ENCODE peak calls at places on chromosomes 5 and 9, in seven cellular contexts. D, B, J, G, N, H and U are unnamed samples.
A peak's percentile ranks its signal among the peaks of the same experiment; 100 is the strongest.

GRCh38 chr5:56822961-56823360 is 7.6 kb downstream of the MAP3K1 start:
- DNase-seq in H (no peak), B (no peak), G (no peak), J (no peak), D (no peak), N (no peak), U (no peak)

GRCh38 chr5:167639213-167639612 is 652.2 kb upstream of the WWC1 start:
- DNase-seq in N (peak; percentile 18), D (no peak), B (no peak), J (no peak), H (peak; percentile 33), G (no peak), U (no peak)

GRCh38 chr5:143977891-143978448 is 166.0 kb downstream of the HMHB1 start:
- DNase-seq in D (no peak), B (no peak), J (no peak), G (no peak), N (no peak), H (peak; percentile 94), U (no peak)

GRCh38 chr9:135809166-135809565 is 98.2 kb downstream of the CAMSAP1 start:
- DNase-seq in B (no peak), D (no peak), H (no peak), J (no peak), G (no peak), N (no peak), U (no peak)

GRCh38 chr5:157266286-157267007 is 524 bp downstream of the CYFIP2 start:
- DNase-seq in J (peak; percentile 75), N (peak; percentile 49), D (peak; percentile 81), B (peak; percentile 39), H (peak; percentile 65), G (peak; percentile 70), U (peak; percentile 79)

GRCh38 chr9:3894764-3895163 is 369.0 kb upstream of the RFX3 start:
- DNase-seq in D (no peak), H (no peak), B (no peak), G (no peak), J (no peak), N (no peak), U (no peak)

GRCh38 chr5:163460562-163461176 is at the start of gene HMMR:
- DNase-seq in H (peak; percentile 23), J (no peak), D (peak; percentile 67), N (peak; percentile 60), G (no peak), B (no peak), U (peak; percentile 44)

GRCh38 chr5:74251106-74252032 is 389.2 kb downstream of the ENC1 start:
- DNase-seq in G (peak; percentile 57), B (peak; percentile 90), H (peak; percentile 91), D (no peak), J (no peak), N (no peak), U (no peak)

GRCh38 chr5:177382423-177383029 is 1.7 kb upstream of the SLC34A1 start:
- DNase-seq in H (peak; percentile 33), G (peak; percentile 65), B (no peak), D (peak; percentile 76), N (peak; percentile 39), J (no peak), U (no peak)

GRCh38 chr9:106947097-106947496 is 84.1 kb downstream of the ZNF462 start:
- DNase-seq in D (no peak), B (no peak), N (no peak), G (no peak), H (no peak), J (no peak), U (no peak)

GRCh38 chr9:121886759-121887485 is 206.2 kb downstream of the TTLL11 start:
- DNase-seq in B (no peak), H (no peak), J (no peak), D (no peak), G (no peak), N (no peak), U (no peak)

GRCh38 chr9:90307177-90307833 is 335.3 kb downstream of the DIRAS2 start:
- DNase-seq in G (no peak), N (peak; percentile 77), H (no peak), B (no peak), J (no peak), D (peak; percentile 4), U (no peak)

GRCh38 chr5:68685861-68686260 is 408.0 kb upstream of the SLC30A5 start:
- DNase-seq in G (no peak), J (no peak), B (no peak), N (no peak), D (no peak), H (no peak), U (no peak)

GRCh38 chr9:31140316-31140715 is 1244.1 kb upstream of the ACO1 start:
- DNase-seq in N (peak; percentile 22), H (peak; percentile 51), J (no peak), B (no peak), G (no peak), D (peak; percentile 53), U (no peak)

GRCh38 chr5:59126665-59127354 is 543.9 kb downstream of the RAB3C start:
- DNase-seq in D (no peak), G (no peak), B (no peak), N (no peak), J (no peak), H (no peak), U (no peak)

GRCh38 chr9:78811562-78812276 is 514.8 kb downstream of the PSAT1 start:
- DNase-seq in J (no peak), B (no peak), H (peak; percentile 60), D (no peak), G (no peak), N (no peak), U (no peak)

GRCh38 chr9:37156781-37157356 is 36.5 kb downstream of the ZCCHC7 start:
- DNase-seq in H (peak; percentile 36), G (no peak), J (no peak), B (no peak), D (no peak), N (no peak), U (no peak)

GRCh38 chr9:2743937-2744529 is 26.7 kb downstream of the KCNV2 start:
- DNase-seq in J (no peak), G (no peak), H (no peak), D (no peak), B (no peak), N (no peak), U (no peak)

GRCh38 chr9:2741441-2742158 is 24.3 kb downstream of the KCNV2 start:
- DNase-seq in H (no peak), J (no peak), B (peak; percentile 24), N (no peak), G (no peak), D (no peak), U (no peak)

GRCh38 chr9:2740616-2741015 is 23.3 kb downstream of the KCNV2 start:
- DNase-seq in G (no peak), B (peak; percentile 47), H (peak; percentile 18), N (no peak), J (no peak), D (no peak), U (no peak)

GRCh38 chr9:2745560-2746380 is 28.5 kb downstream of the KCNV2 start:
- DNase-seq in J (no peak), D (no peak), G (no peak), N (no peak), H (peak; percentile 20), B (peak; percentile 62), U (no peak)

DNA sequence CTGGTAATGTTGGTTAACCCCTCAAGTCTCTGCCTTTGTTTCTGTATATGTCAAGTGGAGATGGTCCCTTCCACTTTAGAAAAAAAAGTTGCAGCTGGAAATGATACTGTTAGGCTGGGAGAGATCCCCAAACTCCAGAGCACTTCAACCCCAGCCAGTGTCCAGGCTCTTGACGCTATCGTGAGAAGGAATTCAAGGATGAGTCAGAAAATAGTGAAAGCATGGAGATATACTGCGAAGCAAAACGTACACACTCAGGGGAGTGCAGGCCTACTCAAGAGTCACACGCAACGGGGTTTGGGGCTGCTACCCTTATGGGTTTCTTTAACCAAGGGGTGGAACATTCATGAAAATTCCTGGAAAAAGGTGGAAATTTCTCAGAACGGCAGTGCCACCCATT is 24.9 kb downstream of the KCNV2 start:
- DNase-seq in N (no peak), H (no peak), D (no peak), B (peak; percentile 64), G (no peak), J (no peak), U (no peak)
- H3K4me1 ChIP-seq in N (peaks cover 29% of the 10 kb centered on the region), H (no peaks in the 10 kb centered on the region), D (no peaks in the 10 kb centered on the region), B (no peaks in the 10 kb centered on the region), G (no peaks in the 10 kb centered on the region), J (no peaks in the 10 kb centered on the region), U (no peaks in the 10 kb centered on the region)

GRCh38 chr9:127181595-127182190 is 59.3 kb upstream of the ANGPTL2 start:
- DNase-seq in H (no peak), N (no peak), J (peak; percentile 28), D (no peak), B (no peak), G (no peak), U (no peak)

GRCh38 chr9:127179633-127180401 is 57.4 kb upstream of the ANGPTL2 start:
- DNase-seq in J (peak; percentile 46), G (no peak), H (no peak), D (no peak), B (no peak), N (no peak), U (no peak)

GRCh38 chr9:127180457-127181314 is 58.3 kb upstream of the ANGPTL2 start:
- DNase-seq in J (peak; percentile 41), D (no peak), N (no peak), H (no peak), B (no peak), G (no peak), U (no peak)

GRCh38 chr9:127182901-127183746 is 60.7 kb upstream of the ANGPTL2 start:
- DNase-seq in H (no peak), D (no peak), J (peak; percentile 43), N (no peak), B (no peak), G (no peak), U (no peak)

GRCh38 chr9:127181315-127181580 is 58.8 kb upstream of the ANGPTL2 start:
- DNase-seq in N (no peak), D (no peak), J (peak; percentile 22), H (no peak), B (no peak), G (no peak), U (no peak)
- H3K4me1 ChIP-seq in N (peaks cover 5% of the 10 kb centered on the region), D (peaks cover 5% of the 10 kb centered on the region), J (no peaks in the 10 kb centered on the region), H (no peaks in the 10 kb centered on the region), B (peaks cover 38% of the 10 kb centered on the region), G (peaks cover 3% of the 10 kb centered on the region), U (no peaks in the 10 kb centered on the region)

GRCh38 chr9:28820741-28821140 is 1247.5 kb upstream of the C9orf72 start:
- DNase-seq in H (no peak), B (no peak), J (no peak), N (no peak), G (no peak), D (no peak), U (no peak)

GRCh38 chr9:28824410-28824963 is 1251.2 kb upstream of the C9orf72 start:
- DNase-seq in J (no peak), H (no peak), B (no peak), N (no peak), G (no peak), D (no peak), U (no peak)

DNA sequence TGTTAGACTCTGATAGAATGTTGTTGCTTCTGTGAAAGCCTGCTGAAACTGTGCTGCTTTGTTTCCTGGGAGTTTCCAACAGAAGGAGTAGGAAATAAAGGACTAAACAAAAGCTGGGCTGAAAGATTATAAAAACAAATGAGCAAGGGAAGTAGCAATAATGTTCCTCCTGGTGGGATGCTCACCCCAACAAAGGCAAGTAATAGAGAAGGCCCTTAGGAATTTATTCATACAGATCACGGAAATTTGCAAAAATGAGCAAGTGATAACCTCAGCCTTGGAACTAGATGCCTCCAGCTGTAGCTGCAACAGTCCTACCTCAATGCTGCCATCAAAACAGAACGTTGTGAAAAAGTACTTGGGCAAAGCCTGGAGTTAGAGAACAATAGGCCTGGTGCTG is 1248.0 kb upstream of the C9orf72 start:
- DNase-seq in B (no peak), D (no peak), N (no peak), J (no peak), H (no peak), G (no peak), U (no peak)
- H3K4me1 ChIP-seq in B (no peaks in the 10 kb centered on the region), D (no peaks in the 10 kb centered on the region), N (no peaks in the 10 kb centered on the region), J (no peaks in the 10 kb centered on the region), H (peaks cover 12% of the 10 kb centered on the region), G (no peaks in the 10 kb centered on the region), U (no peaks in the 10 kb centered on the region)

GRCh38 chr9:133974631-133975341 is 17.3 kb downstream of the VAV2 start:
- DNase-seq in B (no peak), N (no peak), G (peak; percentile 36), D (no peak), J (peak; percentile 52), H (no peak), U (no peak)
- H3K4me1 ChIP-seq in B (peaks cover 50% of the 10 kb centered on the region), N (peaks cover 20% of the 10 kb centered on the region), G (peaks cover 6% of the 10 kb centered on the region), D (peaks cover 6% of the 10 kb centered on the region), J (peaks cover 19% of the 10 kb centered on the region), H (peaks cover 13% of the 10 kb centered on the region), U (no peaks in the 10 kb centered on the region)